ENCODE peak calls at places on chromosomes 4 and X, in five cellular contexts. H is mesothelial cell of epicardium, B is kidney, U is neural progenitor cell, E is endothelial cell. I is an unnamed sample.

GRCh38 chr4:58551676-58552075 is 1441.5 kb upstream of the IGFBP7 start:
- DNase-seq in U (no peak), H (no peak), B (no peak), E (no peak), I (no peak)

GRCh38 chr4:82201303-82201702 is 172.5 kb downstream of the HNRNPD start:
- DNase-seq in E (no peak), B (no peak), H (no peak), U (no peak), I (no peak)

GRCh38 chr4:78298618-78299017 is 241.5 kb downstream of the FRAS1 start:
- DNase-seq in E (no peak), U (no peak), B (no peak), H (no peak), I (no peak)

GRCh38 chr4:151692443-151692782 is 68.4 kb downstream of the GATB start:
- DNase-seq in U (no peak), H (no peak), E (no peak), B (no peak), I (no peak)

GRCh38 chr4:109332926-109333464 is 30.5 kb upstream of the COL25A1 start:
- DNase-seq in B (no peak), H (no peak), E (peak), U (peak), I (peak)

GRCh38 chr4:24774452-24774851 is 20.9 kb upstream of the SOD3 start:
- DNase-seq in B (no peak), H (no peak), E (no peak), U (no peak), I (no peak)

GRCh38 chr4:61580721-61581377 is 380.7 kb downstream of the ADGRL3 start:
- DNase-seq in B (no peak), U (no peak), E (no peak), H (no peak), I (no peak)

GRCh38 chr4:113435893-113436292 is 325.6 kb downstream of the CAMK2D start:
- DNase-seq in E (no peak), U (no peak), B (no peak), H (no peak), I (peak)

GRCh38 chr4:53905935-53906377 is 158.4 kb downstream of the CHIC2 start:
- DNase-seq in E (no peak), H (no peak), U (peak), B (no peak), I (peak)

GRCh38 chr4:156475322-156475721 is 496.3 kb downstream of the PDGFC start:
- DNase-seq in H (no peak), B (no peak), U (peak), E (peak), I (no peak)

GRCh38 chrX:49960061-49960460 is 37.7 kb downstream of the CLCN5 start:
- DNase-seq in U (no peak), B (no peak), E (no peak), H (no peak), I (no peak)

GRCh38 chrX:70171636-70172035 is 5.6 kb upstream of the DGAT2L6 start:
- DNase-seq in E (no peak), U (peak), B (no peak), H (no peak), I (no peak)

GRCh38 chr4:186172551-186172950 is 18.8 kb upstream of the CYP4V2 start:
- DNase-seq in E (no peak), B (no peak), H (no peak), U (no peak), I (no peak)

GRCh38 chr4:158670975-158671664 is 567 bp downstream of the C4orf46 start:
- DNase-seq in E (peak), U (peak), B (peak), H (peak), I (peak)

GRCh38 chrX:49176421-49177326 is 5.0 kb downstream of the PLP2 start:
- DNase-seq in H (no peak), U (no peak), B (no peak), E (no peak), I (no peak)

GRCh38 chr4:7956306-7957112 is 16.8 kb upstream of the AFAP1 start:
- DNase-seq in E (no peak), U (no peak), B (peak), H (no peak), I (no peak)

GRCh38 chr4:8202526-8203375 is 3.7 kb downstream of the SH3TC1 start:
- DNase-seq in E (no peak), H (no peak), U (no peak), B (no peak), I (peak)

GRCh38 chrX:39336709-39337294 is 535.5 kb downstream of the MID1IP1 start:
- DNase-seq in E (no peak), B (no peak), H (no peak), U (no peak), I (peak)

GRCh38 chrX:33974676-33975075 is 157.4 kb downstream of the FAM47A start:
- DNase-seq in H (no peak), E (no peak), B (no peak), U (no peak), I (no peak)

GRCh38 chr4:176134670-176135069 is 60.7 kb downstream of the SPATA4 start:
- DNase-seq in H (no peak), U (no peak), E (no peak), B (no peak), I (no peak)

GRCh38 chr4:37631551-37631950 is 54.6 kb downstream of the RELL1 start:
- DNase-seq in H (no peak), E (no peak), B (no peak), U (no peak), I (no peak)

GRCh38 chrX:39675619-39676018 is 422.1 kb downstream of the BCOR start:
- DNase-seq in E (no peak), U (no peak), B (peak), H (no peak), I (no peak)

GRCh38 chr4:14087459-14087858 is 459.9 kb upstream of the BOD1L1 start:
- DNase-seq in E (no peak), H (no peak), B (no peak), U (no peak), I (no peak)

GRCh38 chr4:38983756-38984647 is 48.2 kb downstream of the TMEM156 start:
- DNase-seq in U (peak), H (no peak), E (no peak), B (no peak), I (no peak)

GRCh38 chrX:10617964-10618342 is 2.4 kb downstream of the MID1 start:
- DNase-seq in H (no peak), U (no peak), B (no peak), E (no peak), I (no peak)

GRCh38 chr4:1082215-1083182 is 30.9 kb downstream of the RNF212 start:
- DNase-seq in H (no peak), E (no peak), U (no peak), B (peak), I (no peak)

GRCh38 chrX:77622672-77623071 is 163.3 kb downstream of the ATRX start:
- DNase-seq in B (no peak), U (peak), H (no peak), E (no peak), I (peak)

GRCh38 chrX:77628294-77629025 is 157.6 kb downstream of the ATRX start:
- DNase-seq in U (no peak), H (no peak), B (no peak), E (no peak), I (no peak)
- TF ChIP-seq CTCF in U (peak), H (no peak), B (no peak), E (no peak), I (no peak)

DNA sequence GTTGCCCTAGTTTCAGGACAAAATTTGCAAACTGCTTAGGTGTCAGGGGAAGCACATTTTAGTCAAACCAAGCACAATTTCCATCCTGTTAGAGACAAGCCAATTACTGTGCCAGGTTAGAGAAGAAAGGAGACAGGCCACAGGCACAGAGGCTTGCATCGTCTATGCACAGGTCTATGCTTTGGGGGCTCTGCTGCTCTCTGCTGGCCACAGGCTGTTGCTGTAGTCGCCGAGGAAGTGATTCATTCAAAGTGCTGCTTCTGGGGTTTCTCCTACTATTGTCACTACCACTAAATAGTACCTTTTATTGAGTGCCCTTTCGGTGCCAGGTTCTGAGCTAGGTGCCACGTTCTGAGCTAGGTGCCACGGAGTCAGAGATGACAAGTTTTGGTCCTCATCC is 45.5 kb downstream of the VGLL1 start:
- DNase-seq in H (peak), E (peak), B (no peak), U (peak), I (peak)
- TF ChIP-seq CTCF in H (no peak), E (no peak), B (peak), U (peak), I (peak)

GRCh38 chrX:112863850-112864249 is 23.2 kb upstream of the AMOT start:
- DNase-seq in U (no peak), B (no peak), E (no peak), H (no peak), I (no peak)

GRCh38 chrX:112866175-112866574 is 25.5 kb upstream of the AMOT start:
- DNase-seq in B (no peak), E (no peak), H (no peak), U (no peak), I (no peak)

GRCh38 chrX:112868586-112868985 is 28.0 kb upstream of the AMOT start:
- DNase-seq in U (no peak), H (no peak), E (no peak), B (no peak), I (no peak)

GRCh38 chrX:112865464-112866025 is 24.9 kb upstream of the AMOT start:
- DNase-seq in E (no peak), B (no peak), U (no peak), H (no peak), I (no peak)

GRCh38 chrX:112867570-112867969 is 26.9 kb upstream of the AMOT start:
- DNase-seq in H (no peak), B (no peak), U (peak), E (no peak), I (no peak)
- TF ChIP-seq CTCF in H (peak), B (no peak), U (peak), E (no peak), I (no peak)

DNA sequence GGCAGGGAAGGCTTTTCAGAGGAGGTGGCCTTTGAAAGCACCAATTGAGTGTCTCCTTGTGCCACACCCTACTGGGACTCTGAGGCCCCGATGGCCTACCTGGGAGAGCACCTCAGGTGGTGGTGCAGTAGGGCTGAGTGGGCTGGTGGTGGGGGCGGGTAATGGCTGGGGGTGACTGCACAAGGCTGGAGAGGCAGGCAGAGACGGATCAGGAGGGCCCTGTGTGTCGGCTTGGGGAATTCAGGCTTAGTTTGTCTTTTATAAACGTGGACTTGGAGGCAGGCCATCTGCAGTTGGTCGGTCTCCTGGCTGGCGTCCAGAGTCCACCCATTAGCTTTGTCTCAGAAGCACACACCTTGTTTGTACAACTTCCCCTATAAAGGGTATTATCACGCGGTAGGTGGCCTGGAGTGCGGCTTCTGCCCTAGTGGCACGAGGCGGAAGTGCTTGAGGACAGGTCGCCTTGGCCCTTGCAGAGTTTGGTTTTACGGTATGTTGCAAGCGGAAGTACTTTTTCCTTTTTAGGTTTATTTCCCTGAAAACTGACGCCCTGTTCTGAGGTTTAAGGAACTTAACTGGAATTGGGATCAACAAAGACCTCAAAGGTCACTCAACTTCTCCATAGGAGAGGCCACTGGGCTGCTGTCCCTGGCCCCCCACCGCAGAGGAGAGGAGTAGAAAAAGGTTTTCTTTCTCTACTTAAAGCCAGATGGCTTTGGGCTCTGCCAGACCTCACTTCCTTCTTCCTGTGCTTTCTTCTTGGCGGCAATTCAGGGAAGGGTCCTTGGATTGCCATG is 8.0 kb downstream of the TBC1D14 start:
- DNase-seq in H (peak), E (peak), B (peak), U (peak), I (peak)
- TF ChIP-seq CTCF in H (peak), E (peak), B (peak), U (peak), I (peak)

DNA sequence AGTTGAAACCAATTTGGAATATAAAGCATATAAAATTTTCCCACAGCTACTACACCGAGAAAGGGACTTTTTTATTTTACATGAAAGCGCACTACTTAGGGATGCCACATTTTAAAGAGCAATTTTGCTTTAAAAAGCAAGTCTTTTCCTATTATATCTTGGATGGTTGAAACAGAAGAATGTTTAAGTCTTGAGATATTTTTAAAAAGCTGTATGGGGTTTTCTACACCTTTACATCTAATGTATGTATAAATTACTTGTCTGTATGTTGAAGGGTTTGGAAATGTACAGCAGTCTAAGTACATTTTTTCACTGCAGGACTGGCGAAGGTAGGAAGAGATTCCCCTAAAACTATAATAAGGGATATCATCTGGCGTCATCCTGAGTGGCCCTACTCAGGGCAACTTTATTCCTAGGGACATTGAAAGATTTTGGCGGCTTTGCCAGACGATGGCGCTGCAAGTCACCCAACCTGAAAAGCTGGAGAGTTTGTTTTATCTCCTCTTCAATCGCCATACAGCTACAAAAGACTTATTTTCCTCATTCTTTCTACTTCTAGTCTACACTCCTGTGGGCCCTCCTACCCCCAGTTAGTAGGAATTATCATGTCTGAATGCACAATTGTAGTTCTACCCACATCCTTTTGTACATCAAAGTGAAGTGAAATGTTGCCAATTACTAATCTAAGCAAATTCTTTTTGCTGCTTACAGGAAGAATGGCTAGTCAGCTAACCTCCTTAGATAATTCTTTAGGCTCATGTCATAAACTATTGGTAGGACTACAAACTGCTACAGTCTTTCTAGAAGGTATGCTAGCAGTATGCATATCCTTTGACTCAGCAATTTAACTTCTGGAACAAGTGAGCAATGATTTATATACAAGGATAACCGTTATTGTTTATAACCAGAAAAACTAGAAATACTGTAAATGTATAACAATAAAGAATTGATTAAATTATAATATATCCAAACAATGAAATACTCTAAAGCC is 781 bp upstream of the NEK1 start:
- DNase-seq in E (peak), H (peak), U (peak), B (peak), I (peak)
- TF ChIP-seq CTCF in E (peak), H (no peak), U (peak), B (peak), I (peak)

GRCh38 chrX:26442340-26442739 is 226.4 kb downstream of the MAGEB5 start:
- DNase-seq in B (no peak), H (no peak), U (peak), E (peak), I (no peak)
- TF ChIP-seq CTCF in B (peak), H (peak), U (peak), E (no peak), I (no peak)

GRCh38 chr4:134700251-134700650 is 498.7 kb upstream of the PABPC4L start:
- DNase-seq in B (no peak), E (no peak), H (no peak), U (no peak), I (no peak)

GRCh38 chr4:134691915-134692314 is 490.3 kb upstream of the PABPC4L start:
- DNase-seq in U (no peak), H (no peak), B (no peak), E (no peak), I (no peak)

GRCh38 chr4:134695433-134695832 is 493.8 kb upstream of the PABPC4L start:
- DNase-seq in B (no peak), E (no peak), U (no peak), H (no peak), I (no peak)
- TF ChIP-seq CTCF in B (no peak), E (no peak), U (peak), H (peak), I (no peak)

GRCh38 chr4:99615210-99615834 is 40.7 kb downstream of the MTTP start:
- DNase-seq in U (no peak), E (no peak), B (no peak), H (no peak), I (no peak)
- TF ChIP-seq CTCF in U (no peak), E (no peak), B (no peak), H (no peak), I (no peak)